ENCODE peak calls at places on chromosome 15, in nine cellular contexts. W is endothelial cell; C is pancreas; P is GM20000; D is HepG2; X is stimulated activated CD4-positive, alpha-beta T cell treated with anti-CD3 and anti-CD28 coated beads, Interleukin-1b, Interleukin-23, amount 100 ng/mL, for 24 hours; Y is LHCN-M2; A is HS-27A; I is AML-193. G is an unnamed sample.
A peak's percentile ranks its signal among the peaks of the same experiment; 100 is the strongest.

GRCh38 chr15:74428442-74428787 is 5.3 kb downstream of the SEMA7A start:
- DNase-seq in W (no peak), C (no peak), P (peak; percentile 62), D (no peak), X (no peak), Y (no peak), A (no peak), I (no peak), G (peak; percentile 54)

GRCh38 chr15:100650685-100651084 is 48.3 kb downstream of the ASB7 start:
- DNase-seq in W (no peak), C (no peak), P (no peak), D (no peak), X (no peak), Y (no peak), A (no peak), I (no peak), G (no peak)

GRCh38 chr15:50275908-50276307 is 10.4 kb upstream of the HDC start:
- DNase-seq in W (no peak), C (no peak), P (no peak), D (no peak), X (no peak), Y (no peak), A (no peak), I (peak; percentile 10), G (no peak)

GRCh38 chr15:81088496-81088895 is 45.6 kb upstream of the CFAP161 start:
- DNase-seq in W (no peak), C (no peak), P (no peak), D (no peak), X (no peak), Y (no peak), A (no peak), I (no peak), G (no peak)

GRCh38 chr15:28913171-28913765 is 27.5 kb downstream of the APBA2 start:
- DNase-seq in W (no peak), C (no peak), P (no peak), D (no peak), X (no peak), Y (no peak), A (no peak), I (no peak), G (no peak)

GRCh38 chr15:81160312-81161214 is 26.5 kb downstream of the CFAP161 start:
- DNase-seq in W (no peak), C (no peak), P (no peak), D (no peak), X (no peak), Y (peak; percentile 87), A (peak; percentile 88), I (no peak), G (no peak)

GRCh38 chr15:90914240-90915080 is 11.4 kb downstream of the MAN2A2 start:
- DNase-seq in W (no peak), C (no peak), P (no peak), D (no peak), X (no peak), Y (no peak), A (no peak), I (no peak), G (no peak)

GRCh38 chr15:90451215-90451850 is 63.3 kb downstream of the IQGAP1 start:
- DNase-seq in W (no peak), C (no peak), P (no peak), D (no peak), X (no peak), Y (peak; percentile 92), A (peak; percentile 83), I (no peak), G (no peak)

GRCh38 chr15:82952156-82953081 is at the start of gene HOMER2:
- DNase-seq in W (peak; percentile 28), C (peak; percentile 86), P (peak; percentile 61), D (peak; percentile 10), X (no peak), Y (no peak), A (no peak), I (no peak), G (peak; percentile 88)

GRCh38 chr15:89391685-89392257 is 57.1 kb upstream of the POLG start:
- DNase-seq in W (no peak), C (no peak), P (no peak), D (no peak), X (no peak), Y (no peak), A (no peak), I (no peak), G (no peak)